ENCODE peak calls at places on chromosomes 13 and 19, in four cellular contexts. One of them, this sample, is unnamed.
A peak's percentile ranks its signal among the peaks of the same experiment; 100 is the strongest.

GRCh38 chr19:37941820-37942515 is 35.0 kb downstream of the SIPA1L3 start:
- DNase-seq in HCT116: no peak
- DNase-seq in endodermal cell: no peak
- DNase-seq in transverse colon: peak; percentile 49
- DNase-seq in this sample: no peak

GRCh38 chr19:28793391-28794168 is 419.4 kb downstream of the UQCRFS1 start:
- DNase-seq in endodermal cell: peak; percentile 81
- DNase-seq in transverse colon: no peak
- DNase-seq in HCT116: no peak
- DNase-seq in this sample: no peak

GRCh38 chr19:55005684-55006488 is 32.2 kb downstream of the GP6 start:
- DNase-seq in transverse colon: no peak
- DNase-seq in HCT116: peak; percentile 98
- DNase-seq in endodermal cell: peak; percentile 88
- DNase-seq in this sample: peak; percentile 22

GRCh38 chr13:56586966-56587365 is 553.8 kb upstream of the PRR20A start:
- DNase-seq in transverse colon: no peak
- DNase-seq in HCT116: no peak
- DNase-seq in endodermal cell: no peak
- DNase-seq in this sample: no peak

GRCh38 chr19:38152461-38153379 is 71.3 kb downstream of the DPF1 start:
- DNase-seq in endodermal cell: peak; percentile 71
- DNase-seq in HCT116: no peak
- DNase-seq in transverse colon: no peak
- DNase-seq in this sample: no peak

GRCh38 chr19:50414850-50415660 is 3.7 kb upstream of the SPIB start:
- DNase-seq in transverse colon: peak; percentile 83
- DNase-seq in HCT116: peak; percentile 16
- DNase-seq in endodermal cell: peak; percentile 97
- DNase-seq in this sample: peak; percentile 87

GRCh38 chr13:25966086-25966485 is 85.7 kb downstream of the SHISA2 start:
- DNase-seq in endodermal cell: no peak
- DNase-seq in transverse colon: no peak
- DNase-seq in HCT116: no peak
- DNase-seq in this sample: no peak

GRCh38 chr13:93262729-93263128 is 36.1 kb downstream of the GPC6 start:
- DNase-seq in HCT116: no peak
- DNase-seq in transverse colon: no peak
- DNase-seq in endodermal cell: no peak
- DNase-seq in this sample: no peak

GRCh38 chr19:21571316-21571715 is 65.9 kb downstream of the ZNF429 start:
- DNase-seq in transverse colon: no peak
- DNase-seq in HCT116: no peak
- DNase-seq in endodermal cell: no peak
- DNase-seq in this sample: no peak

GRCh38 chr13:20465218-20465879 is 60.3 kb downstream of the CRYL1 start:
- DNase-seq in HCT116: no peak
- DNase-seq in endodermal cell: no peak
- DNase-seq in transverse colon: peak; percentile 42
- DNase-seq in this sample: peak; percentile 68

GRCh38 chr19:18304194-18304495 is 18.7 kb downstream of the LSM4 start:
- DNase-seq in transverse colon: no peak
- DNase-seq in endodermal cell: no peak
- DNase-seq in HCT116: no peak
- DNase-seq in this sample: no peak

GRCh38 chr13:67134322-67135129 is 95.6 kb downstream of the PCDH9 start:
- DNase-seq in transverse colon: no peak
- DNase-seq in endodermal cell: no peak
- DNase-seq in HCT116: no peak
- DNase-seq in this sample: no peak

GRCh38 chr19:1016647-1017114 is 4.2 kb downstream of the TMEM259 start:
- DNase-seq in transverse colon: peak; percentile 60
- DNase-seq in HCT116: no peak
- DNase-seq in endodermal cell: no peak
- DNase-seq in this sample: no peak

GRCh38 chr13:48851707-48852106 is 124.0 kb upstream of the FNDC3A start:
- DNase-seq in HCT116: no peak
- DNase-seq in transverse colon: no peak
- DNase-seq in endodermal cell: no peak
- DNase-seq in this sample: no peak

GRCh38 chr13:66811445-66811844 is 418.7 kb downstream of the PCDH9 start:
- DNase-seq in HCT116: no peak
- DNase-seq in endodermal cell: no peak
- DNase-seq in transverse colon: no peak
- DNase-seq in this sample: no peak

GRCh38 chr19:51490676-51491075 is 10.9 kb downstream of the SIGLEC12 start:
- DNase-seq in endodermal cell: peak; percentile 61
- DNase-seq in transverse colon: no peak
- DNase-seq in HCT116: no peak
- DNase-seq in this sample: no peak
- H3K4me3 ChIP-seq in endodermal cell: no peak overlapping the region
- H3K4me3 ChIP-seq in transverse colon: no peak overlapping the region
- H3K4me3 ChIP-seq in HCT116: no peak overlapping the region
- H3K4me3 ChIP-seq in this sample: no peak overlapping the region

DNA sequence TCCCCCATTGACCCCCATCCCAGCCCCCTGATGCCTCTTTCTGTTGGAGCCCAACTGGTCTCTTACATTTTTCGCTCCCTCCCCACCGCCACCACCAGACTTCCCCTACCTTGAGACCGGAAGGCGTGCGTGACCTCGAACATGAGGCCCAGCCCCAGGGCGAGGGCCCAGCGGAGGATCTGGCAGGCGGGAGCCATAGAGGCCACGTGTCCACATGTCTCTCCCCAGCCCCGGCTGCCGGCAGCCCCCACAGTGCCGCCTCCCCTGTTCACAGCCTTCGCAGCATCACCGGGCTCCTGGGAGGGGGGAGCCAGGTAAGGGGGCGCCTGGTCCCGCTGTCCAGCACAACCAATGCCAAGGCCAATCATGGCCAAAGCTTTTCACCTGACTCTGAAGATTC is 5.0 kb downstream of the ADAMTS10 start:
- DNase-seq in transverse colon: no peak
- DNase-seq in HCT116: no peak
- DNase-seq in endodermal cell: no peak
- DNase-seq in this sample: no peak
- H3K36me3 ChIP-seq in transverse colon: no peaks in the 10 kb centered on the region
- H3K36me3 ChIP-seq in HCT116: no peaks in the 10 kb centered on the region
- H3K36me3 ChIP-seq in endodermal cell: peaks cover 10% of the 10 kb centered on the region
- H3K36me3 ChIP-seq in this sample: no peaks in the 10 kb centered on the region

GRCh38 chr19:44593294-44593693 is 20.1 kb upstream of the IGSF23 start:
- DNase-seq in transverse colon: no peak
- DNase-seq in endodermal cell: no peak
- DNase-seq in HCT116: no peak
- DNase-seq in this sample: no peak

GRCh38 chr19:44598355-44598754 is 15.0 kb upstream of the IGSF23 start:
- DNase-seq in transverse colon: no peak
- DNase-seq in endodermal cell: no peak
- DNase-seq in HCT116: no peak
- DNase-seq in this sample: no peak

GRCh38 chr19:44598880-44599279 is 14.5 kb upstream of the IGSF23 start:
- DNase-seq in HCT116: no peak
- DNase-seq in transverse colon: peak; percentile 85
- DNase-seq in endodermal cell: no peak
- DNase-seq in this sample: peak; percentile 77

GRCh38 chr19:44597131-44597491 is 16.3 kb upstream of the IGSF23 start:
- DNase-seq in transverse colon: no peak
- DNase-seq in endodermal cell: no peak
- DNase-seq in HCT116: no peak
- DNase-seq in this sample: no peak

DNA sequence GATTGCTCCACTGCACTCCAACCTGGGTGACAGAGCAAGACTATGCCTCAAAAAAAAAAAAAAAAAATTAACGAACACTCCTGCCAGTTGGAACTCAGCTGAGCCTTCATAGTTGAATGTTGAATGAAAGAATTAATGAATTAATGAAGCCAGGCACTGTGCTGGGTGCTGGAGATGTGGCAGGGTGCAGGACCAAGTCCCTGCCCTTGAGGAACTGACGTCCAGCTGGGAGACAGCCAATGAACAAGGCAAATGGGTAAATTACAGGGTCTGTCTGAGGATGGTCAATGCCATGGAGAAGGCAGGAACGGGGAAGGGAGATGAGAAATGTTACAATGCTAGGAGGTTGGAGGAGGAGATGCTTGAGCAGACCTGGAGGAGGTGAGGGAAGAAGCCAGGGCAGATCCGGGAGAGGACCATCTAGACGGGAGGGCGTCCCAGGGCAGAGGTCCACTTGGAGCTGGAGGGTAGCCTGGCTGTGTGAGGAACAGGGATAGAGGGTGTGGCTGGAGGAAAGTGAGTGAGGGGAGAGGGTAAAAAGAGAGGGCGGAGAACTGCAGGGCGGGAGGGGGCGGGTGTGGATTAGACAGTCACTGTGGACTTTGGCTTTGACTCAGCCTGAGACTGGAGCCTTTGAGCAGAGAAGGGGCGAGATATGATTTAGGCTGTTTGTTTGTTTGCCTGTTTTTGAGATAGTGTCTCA is 16.8 kb upstream of the IGSF23 start:
- DNase-seq in endodermal cell: no peak
- DNase-seq in transverse colon: peak; percentile 64
- DNase-seq in HCT116: no peak
- DNase-seq in this sample: no peak
- H3K4me1 ChIP-seq in endodermal cell: peaks cover 4% of the 10 kb centered on the region
- H3K4me1 ChIP-seq in transverse colon: peaks cover 8% of the 10 kb centered on the region
- H3K4me1 ChIP-seq in HCT116: peaks cover 26% of the 10 kb centered on the region
- H3K4me1 ChIP-seq in this sample: peaks cover 10% of the 10 kb centered on the region

GRCh38 chr19:15249912-15250634 is 17.8 kb upstream of the EPHX3 start:
- DNase-seq in HCT116: no peak
- DNase-seq in endodermal cell: no peak
- DNase-seq in transverse colon: no peak
- DNase-seq in this sample: no peak

GRCh38 chr19:15250635-15250993 is 18.4 kb upstream of the EPHX3 start:
- DNase-seq in endodermal cell: no peak
- DNase-seq in transverse colon: no peak
- DNase-seq in HCT116: no peak
- DNase-seq in this sample: no peak

GRCh38 chr19:15248106-15248505 is 15.9 kb upstream of the EPHX3 start:
- DNase-seq in transverse colon: no peak
- DNase-seq in HCT116: no peak
- DNase-seq in endodermal cell: no peak
- DNase-seq in this sample: no peak

GRCh38 chr19:15248648-15249559 is 16.7 kb upstream of the EPHX3 start:
- DNase-seq in transverse colon: peak; percentile 74
- DNase-seq in HCT116: no peak
- DNase-seq in endodermal cell: no peak
- DNase-seq in this sample: peak; percentile 71

DNA sequence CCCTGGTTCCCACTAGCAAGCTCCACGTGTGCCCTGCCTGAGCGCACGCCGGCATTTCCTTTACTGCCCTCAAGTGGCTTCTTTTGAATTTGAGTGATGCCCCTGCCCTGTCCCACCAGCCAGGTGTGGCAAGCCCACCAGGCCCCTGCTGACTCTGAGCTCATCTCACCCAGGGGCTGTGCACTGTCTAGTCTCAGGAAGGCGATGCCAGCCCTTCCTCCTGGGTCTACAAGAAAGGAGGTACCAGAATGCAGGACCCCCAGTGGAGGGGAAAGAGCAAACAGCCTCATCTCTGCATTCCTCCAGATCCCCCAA is 17.3 kb upstream of the EPHX3 start:
- DNase-seq in transverse colon: no peak
- DNase-seq in endodermal cell: no peak
- DNase-seq in HCT116: no peak
- DNase-seq in this sample: no peak
- H3K4me3 ChIP-seq in transverse colon: no peak overlapping the region
- H3K4me3 ChIP-seq in endodermal cell: no peak overlapping the region
- H3K4me3 ChIP-seq in HCT116: no peak overlapping the region
- H3K4me3 ChIP-seq in this sample: no peak overlapping the region

GRCh38 chr19:16098416-16098768 is 13.3 kb upstream of the RAB8A start:
- DNase-seq in HCT116: no peak
- DNase-seq in endodermal cell: no peak
- DNase-seq in transverse colon: no peak
- DNase-seq in this sample: no peak
- H3K36me3 ChIP-seq in HCT116: peaks cover 31% of the 10 kb centered on the region
- H3K36me3 ChIP-seq in endodermal cell: peaks cover 97% of the 10 kb centered on the region
- H3K36me3 ChIP-seq in transverse colon: no peaks in the 10 kb centered on the region
- H3K36me3 ChIP-seq in this sample: peaks cover 5% of the 10 kb centered on the region